ENCODE peak calls at places on chromosomes 5 and 9, in six cellular contexts. F is fibroblast of lung; H is CD8-positive, alpha-beta T cell; U is stomach; V is CD8-positive, alpha-beta memory T cell; R is A549. Q is an unnamed sample.
A peak's percentile ranks its signal among the peaks of the same experiment; 100 is the strongest.

GRCh38 chr5:135462304-135462703 is 10.2 kb upstream of the TIFAB start:
- DNase-seq in F (peak; percentile 45), H (peak; percentile 59), U (peak; percentile 52), V (peak; percentile 20), R (peak; percentile 73), Q (peak; percentile 29)

GRCh38 chr9:32524558-32525461 is 1.2 kb downstream of the RIGI start:
- DNase-seq in F (no peak), H (no peak), U (peak; percentile 71), V (peak; percentile 14), R (no peak), Q (peak; percentile 46)

GRCh38 chr9:136112541-136112940 is 6.1 kb downstream of the TMEM250 start:
- DNase-seq in F (no peak), H (no peak), U (no peak), V (no peak), R (no peak), Q (no peak)

GRCh38 chr5:152246401-152246800 is 158.7 kb downstream of the NMUR2 start:
- DNase-seq in F (peak; percentile 12), H (no peak), U (peak; percentile 28), V (no peak), R (peak; percentile 8), Q (no peak)

GRCh38 chr5:177470759-177471536 is 2.5 kb downstream of the DBN1 start:
- DNase-seq in F (no peak), H (no peak), U (no peak), V (no peak), R (peak; percentile 40), Q (no peak)

GRCh38 chr9:92438900-92439526 is 14.7 kb upstream of the OMD start:
- DNase-seq in F (peak; percentile 71), H (no peak), U (no peak), V (no peak), R (peak; percentile 6), Q (no peak)

GRCh38 chr5:69341520-69342161 is 9.0 kb upstream of the CCDC125 start:
- DNase-seq in F (no peak), H (no peak), U (no peak), V (no peak), R (no peak), Q (no peak)

GRCh38 chr5:119400248-119400647 is 44.4 kb downstream of the TNFAIP8 start:
- DNase-seq in F (no peak), H (no peak), U (no peak), V (no peak), R (peak; percentile 19), Q (no peak)

GRCh38 chr9:80383347-80383746 is 811.6 kb downstream of the TLE4 start:
- DNase-seq in F (peak; percentile 14), H (no peak), U (no peak), V (no peak), R (no peak), Q (no peak)

GRCh38 chr5:136242611-136243010 is 49.6 kb upstream of the SMIM32 start:
- DNase-seq in F (no peak), H (no peak), U (no peak), V (no peak), R (no peak), Q (no peak)

GRCh38 chr5:151023651-151024050 is 3.3 kb downstream of the GPX3 start:
- DNase-seq in F (peak; percentile 74), H (no peak), U (peak; percentile 58), V (no peak), R (no peak), Q (no peak)

GRCh38 chr5:151022511-151023018 is 2.2 kb downstream of the GPX3 start:
- DNase-seq in F (no peak), H (no peak), U (no peak), V (no peak), R (no peak), Q (no peak)

GRCh38 chr5:151020304-151021031 is at the start of gene GPX3:
- DNase-seq in F (peak; percentile 53), H (peak; percentile 54), U (peak; percentile 89), V (no peak), R (peak; percentile 78), Q (peak; percentile 22)

GRCh38 chr5:151023047-151023615 is 2.7 kb downstream of the GPX3 start:
- DNase-seq in F (peak; percentile 85), H (no peak), U (peak; percentile 74), V (no peak), R (no peak), Q (no peak)

GRCh38 chr5:151021771-151022170 is 1.4 kb downstream of the GPX3 start:
- DNase-seq in F (no peak), H (no peak), U (no peak), V (no peak), R (no peak), Q (no peak)
- H3K4me3 ChIP-seq in F (no peak overlapping the region), H (no peak overlapping the region), U (peak overlapping the region; percentile 77), V (no peak overlapping the region), R (no peak overlapping the region), Q (no peak overlapping the region)

GRCh38 chr9:89039092-89039465 is 47.8 kb downstream of the S1PR3 start:
- DNase-seq in F (no peak), H (no peak), U (no peak), V (no peak), R (no peak), Q (no peak)
- H3K27ac ChIP-seq in F (peak overlapping the region; percentile 72), H (no peak overlapping the region), U (no peak overlapping the region), V (no peak overlapping the region), R (no peak overlapping the region), Q (no peak overlapping the region)

GRCh38 chr9:98471185-98471584 is 215.7 kb upstream of the TBC1D2 start:
- DNase-seq in F (no peak), H (no peak), U (no peak), V (no peak), R (no peak), Q (no peak)
- H3K4me3 ChIP-seq in F (no peak overlapping the region), H (no peak overlapping the region), U (no peak overlapping the region), V (no peak overlapping the region), R (no peak overlapping the region), Q (no peak overlapping the region)

GRCh38 chr5:141598389-141599360 is 20.1 kb downstream of the DIAPH1 start:
- DNase-seq in F (peak; percentile 27), H (no peak), U (no peak), V (no peak), R (no peak), Q (no peak)
- H3K27ac ChIP-seq in F (no peak overlapping the region), H (no peak overlapping the region), U (peak overlapping the region; percentile 1), V (no peak overlapping the region), R (peak overlapping the region; percentile 9), Q (peak overlapping the region; percentile 34)

GRCh38 chr9:73215249-73215648 is 63.6 kb downstream of the ANXA1 start:
- DNase-seq in F (no peak), H (no peak), U (no peak), V (no peak), R (no peak), Q (no peak)
- H3K4me3 ChIP-seq in F (no peak overlapping the region), H (no peak overlapping the region), U (no peak overlapping the region), V (no peak overlapping the region), R (no peak overlapping the region), Q (no peak overlapping the region)

GRCh38 chr5:42944989-42945388 is 95.1 kb downstream of the ANXA2R start:
- DNase-seq in F (peak; percentile 90), H (no peak), U (no peak), V (no peak), R (peak; percentile 69), Q (no peak)
- H3K27ac ChIP-seq in F (no peak overlapping the region), H (no peak overlapping the region), U (no peak overlapping the region), V (no peak overlapping the region), R (peak overlapping the region; percentile 80), Q (no peak overlapping the region)

GRCh38 chr5:141871870-141872269 is 6.3 kb downstream of the PCDH1 start:
- DNase-seq in F (no peak), H (no peak), U (no peak), V (no peak), R (no peak), Q (no peak)

GRCh38 chr5:141874262-141874964 is 3.8 kb downstream of the PCDH1 start:
- DNase-seq in F (no peak), H (no peak), U (peak; percentile 72), V (no peak), R (no peak), Q (no peak)

GRCh38 chr5:141870871-141871270 is 7.3 kb downstream of the PCDH1 start:
- DNase-seq in F (no peak), H (no peak), U (peak; percentile 56), V (no peak), R (no peak), Q (no peak)

GRCh38 chr5:141873933-141874261 is 4.3 kb downstream of the PCDH1 start:
- DNase-seq in F (no peak), H (no peak), U (no peak), V (no peak), R (no peak), Q (no peak)

DNA sequence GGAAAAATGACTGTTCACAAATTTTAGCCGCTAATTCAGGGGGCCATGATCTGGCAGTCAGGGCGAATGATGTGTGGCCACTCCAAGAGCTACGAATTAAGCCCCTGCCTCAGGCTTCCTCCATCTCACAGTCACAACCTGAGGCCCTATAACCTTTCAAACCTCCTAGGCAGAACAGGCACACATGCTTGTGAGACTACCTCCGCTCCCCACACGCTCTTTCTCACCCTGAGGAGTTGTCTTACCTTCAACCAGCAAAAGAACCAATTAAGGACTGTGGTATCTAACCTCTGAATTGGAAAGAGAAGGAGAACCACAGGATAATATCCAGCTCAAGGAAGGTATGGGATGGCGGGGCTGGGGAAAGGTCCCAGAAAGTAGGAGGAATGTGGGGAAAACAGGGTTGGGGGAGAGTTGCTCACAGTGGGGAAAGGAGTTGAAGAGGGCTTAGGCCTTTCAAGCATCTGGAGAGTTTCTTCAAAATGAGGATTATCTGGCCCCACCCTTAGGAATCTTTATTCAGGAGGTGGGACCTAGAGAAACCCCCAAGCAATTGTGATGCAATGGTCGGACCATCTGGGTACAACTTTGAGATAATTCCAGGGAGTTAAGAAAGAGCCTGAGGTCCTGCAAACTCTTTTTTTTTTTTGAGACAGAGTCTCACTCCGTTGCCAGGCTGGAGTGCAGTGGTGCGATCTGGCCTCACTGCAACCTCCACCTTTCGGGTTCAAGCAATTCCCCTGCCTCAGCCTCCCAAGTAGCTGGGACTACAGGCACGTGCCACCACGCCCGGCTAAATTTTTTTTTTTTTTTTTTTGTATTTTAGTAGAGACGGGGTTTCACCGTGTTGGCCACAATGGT is 5.5 kb downstream of the PCDH1 start:
- DNase-seq in F (no peak), H (no peak), U (no peak), V (no peak), R (no peak), Q (no peak)
- H3K4me3 ChIP-seq in F (no peak overlapping the region), H (no peak overlapping the region), U (no peak overlapping the region), V (no peak overlapping the region), R (no peak overlapping the region), Q (no peak overlapping the region)

Q was measured in CD4-positive, alpha-beta memory T cell.